ENCODE peak calls at places on chromosome 5, in four cellular contexts. J is myocyte; X is progenitor cell of endocrine pancreas; E is effector memory CD8-positive, alpha-beta T cell. U is an unnamed sample.
A peak's percentile ranks its signal among the peaks of the same experiment; 100 is the strongest.

GRCh38 chr5:96329886-96330531 is 103.0 kb downstream of the PCSK1 start:
- DNase-seq in J (no peak), X (no peak), E (no peak), U (no peak)

GRCh38 chr5:124302504-124302903 is 443.9 kb downstream of the ZNF608 start:
- DNase-seq in E (no peak), X (no peak), J (no peak), U (no peak)

GRCh38 chr5:4544049-4544675 is 596.0 kb upstream of the ADAMTS16 start:
- DNase-seq in J (no peak), E (no peak), X (no peak), U (no peak)

GRCh38 chr5:178338126-178338749 is 105.6 kb upstream of the PHYKPL start:
- DNase-seq in X (no peak), J (peak; percentile 83), E (no peak), U (no peak)

GRCh38 chr5:63963080-63963735 is 963 bp upstream of the HTR1A start:
- DNase-seq in E (no peak), X (peak; percentile 61), J (peak; percentile 70), U (peak; percentile 76)

GRCh38 chr5:125412051-125412560 is 665.7 kb upstream of the ZNF608 start:
- DNase-seq in X (no peak), J (peak; percentile 47), E (no peak), U (peak; percentile 86)

GRCh38 chr5:36607838-36608783 is 1.7 kb downstream of the SLC1A3 start:
- DNase-seq in J (peak; percentile 41), E (no peak), X (no peak), U (no peak)

GRCh38 chr5:82635561-82636288 is 357.6 kb upstream of the RPS23 start:
- DNase-seq in E (no peak), X (no peak), J (peak; percentile 28), U (no peak)

GRCh38 chr5:776862-777711 is 7.4 kb downstream of the ZDHHC11B start:
- DNase-seq in J (no peak), E (no peak), X (no peak), U (peak; percentile 43)

GRCh38 chr5:119274024-119274766 is 81.6 kb upstream of the TNFAIP8 start:
- DNase-seq in X (no peak), E (no peak), J (no peak), U (peak; percentile 97)

GRCh38 chr5:103624035-103624461 is 61.5 kb upstream of the NUDT12 start:
- DNase-seq in J (peak; percentile 34), E (no peak), X (no peak), U (no peak)

GRCh38 chr5:37326536-37326935 is 44.4 kb downstream of the NUP155 start:
- DNase-seq in X (no peak), J (no peak), E (no peak), U (no peak)

GRCh38 chr5:109644829-109645228 is 44.9 kb upstream of the MAN2A1 start:
- DNase-seq in X (no peak), E (no peak), J (no peak), U (no peak)

GRCh38 chr5:123746683-123747360 is 234.8 kb downstream of the CSNK1G3 start:
- DNase-seq in E (no peak), J (no peak), X (no peak), U (no peak)

GRCh38 chr5:89313804-89314588 is 431.0 kb upstream of the MEF2C start:
- DNase-seq in X (no peak), E (no peak), J (peak; percentile 85), U (peak; percentile 76)

GRCh38 chr5:41253109-41253508 is 39.8 kb upstream of the C6 start:
- DNase-seq in X (no peak), J (no peak), E (no peak), U (no peak)

GRCh38 chr5:163916376-163916775 is 411.0 kb downstream of the MAT2B start:
- DNase-seq in J (no peak), X (no peak), E (peak; percentile 14), U (no peak)

GRCh38 chr5:17024686-17025180 is 88.6 kb upstream of the MYO10 start:
- DNase-seq in X (no peak), E (no peak), J (peak; percentile 34), U (peak; percentile 94)

GRCh38 chr5:96844476-96844990 is 31.8 kb upstream of the ERAP2 start:
- DNase-seq in E (no peak), X (no peak), J (peak; percentile 33), U (peak; percentile 82)

GRCh38 chr5:127072861-127073846 is at the start of gene C5orf63:
- DNase-seq in E (peak; percentile 52), X (peak; percentile 39), J (peak; percentile 58), U (peak; percentile 54)

GRCh38 chr5:103598997-103599556 is 36.5 kb upstream of the NUDT12 start:
- DNase-seq in E (no peak), J (peak; percentile 57), X (no peak), U (no peak)

GRCh38 chr5:39217365-39218281 is 1.7 kb downstream of the FYB1 start:
- DNase-seq in X (peak; percentile 39), J (peak; percentile 83), E (peak; percentile 79), U (peak; percentile 73)

GRCh38 chr5:107604990-107605389 is 65.7 kb downstream of the EFNA5 start:
- DNase-seq in X (no peak), J (peak; percentile 42), E (no peak), U (no peak)

GRCh38 chr5:140075371-140075770 is 32.3 kb upstream of the NRG2 start:
- DNase-seq in E (no peak), J (no peak), X (no peak), U (no peak)

GRCh38 chr5:145990077-145990653 is 53.8 kb downstream of the SH3RF2 start:
- DNase-seq in E (no peak), X (no peak), J (no peak), U (no peak)

GRCh38 chr5:2123874-2124273 is 241.1 kb upstream of the IRX4 start:
- DNase-seq in E (no peak), J (no peak), X (no peak), U (no peak)